ENCODE peak calls at places on chromosomes 16 and 17, in ten cellular contexts. O is A549; M is anterior cingulate cortex; G is astrocyte of the hippocampus; Z is epithelial cell of esophagus; U is body of pancreas; J is NCI-H226; E is stimulated activated CD8-positive, alpha-beta memory T cell treated with anti-CD3 and anti-CD28 coated beads, Interleukin-12 subunit alpha, Interleukin-12 subunit beta, amount 100 ng/mL, for 1 hour; T is BJ; B is SHP77. F is an unnamed sample.

GRCh38 chr16:11333696-11334095 is 11.6 kb upstream of the RMI2 start:
- DNase-seq in O (no peak), M (no peak), G (no peak), Z (peak), U (no peak), J (no peak), E (no peak), T (no peak), B (no peak), F (no peak)

GRCh38 chr17:49997773-49998703 is 3.0 kb upstream of the DLX3 start:
- DNase-seq in O (peak), M (peak), G (peak), Z (peak), U (peak), J (peak), E (peak), T (peak), B (peak), F (peak)

GRCh38 chr16:2147981-2148671 is at the start of gene RAB26:
- DNase-seq in O (peak), M (peak), G (peak), Z (peak), U (peak), J (peak), E (no peak), T (no peak), B (peak), F (peak)

GRCh38 chr16:69526831-69527655 is 38.7 kb upstream of the NFAT5 start:
- DNase-seq in O (no peak), M (no peak), G (peak), Z (no peak), U (no peak), J (no peak), E (no peak), T (no peak), B (no peak), F (no peak)

GRCh38 chr16:15879255-15879804 is 9.1 kb downstream of the CEP20 start:
- DNase-seq in O (peak), M (no peak), G (peak), Z (peak), U (no peak), J (peak), E (no peak), T (peak), B (no peak), F (no peak)

GRCh38 chr17:39740357-39741111 is 2.8 kb downstream of the GRB7 start:
- DNase-seq in O (peak), M (no peak), G (peak), Z (peak), U (peak), J (peak), E (no peak), T (no peak), B (no peak), F (peak)

GRCh38 chr16:68434654-68435210 is 13.6 kb downstream of the SMPD3 start:
- DNase-seq in O (no peak), M (no peak), G (no peak), Z (peak), U (no peak), J (no peak), E (no peak), T (no peak), B (no peak), F (peak)

GRCh38 chr16:11306997-11307638 is 26.0 kb upstream of the PRM1 start:
- DNase-seq in O (no peak), M (no peak), G (no peak), Z (peak), U (no peak), J (no peak), E (no peak), T (no peak), B (no peak), F (no peak)

GRCh38 chr17:80443916-80444708 is 29.1 kb downstream of the ENDOV start:
- DNase-seq in O (no peak), M (no peak), G (no peak), Z (no peak), U (no peak), J (no peak), E (no peak), T (no peak), B (no peak), F (no peak)

GRCh38 chr17:8946071-8946470 is 19.4 kb downstream of the PIK3R5 start:
- DNase-seq in O (no peak), M (no peak), G (no peak), Z (no peak), U (no peak), J (no peak), E (no peak), T (no peak), B (no peak), F (no peak)

GRCh38 chr17:38333635-38334295 is 10.0 kb downstream of the GPR179 start:
- DNase-seq in O (peak), M (no peak), G (peak), Z (peak), U (no peak), J (no peak), E (no peak), T (no peak), B (peak), F (peak)

GRCh38 chr16:3098459-3099394 is at the start of gene ZSCAN10:
- DNase-seq in O (no peak), M (no peak), G (no peak), Z (no peak), U (no peak), J (no peak), E (no peak), T (no peak), B (no peak), F (no peak)

GRCh38 chr17:76014100-76014924 is 12.8 kb downstream of the EVPL start:
- DNase-seq in O (peak), M (peak), G (peak), Z (peak), U (peak), J (no peak), E (peak), T (no peak), B (peak), F (peak)

GRCh38 chr16:10662212-10662611 is 32.5 kb downstream of the TEKT5 start:
- DNase-seq in O (no peak), M (no peak), G (no peak), Z (no peak), U (no peak), J (no peak), E (no peak), T (no peak), B (no peak), F (no peak)

GRCh38 chr16:31142109-31143035 is 6.8 kb upstream of the PRSS8 start:
- DNase-seq in O (peak), M (peak), G (peak), Z (peak), U (peak), J (peak), E (peak), T (peak), B (peak), F (peak)

GRCh38 chr17:72572604-72573491 is 452.0 kb downstream of the SOX9 start:
- DNase-seq in O (no peak), M (no peak), G (no peak), Z (peak), U (no peak), J (no peak), E (no peak), T (no peak), B (no peak), F (no peak)

GRCh38 chr16:51151435-51151950 is 423 bp upstream of the SALL1 start:
- DNase-seq in O (peak), M (peak), G (peak), Z (no peak), U (peak), J (no peak), E (no peak), T (no peak), B (no peak), F (peak)

GRCh38 chr17:49439673-49440571 is 25.2 kb upstream of the PHB1 start:
- DNase-seq in O (no peak), M (no peak), G (peak), Z (no peak), U (no peak), J (peak), E (no peak), T (no peak), B (no peak), F (no peak)

GRCh38 chr17:83064732-83065659 is 14.4 kb upstream of the METRNL start:
- DNase-seq in O (no peak), M (no peak), G (no peak), Z (peak), U (peak), J (no peak), E (no peak), T (no peak), B (no peak), F (peak)

GRCh38 chr16:27169511-27170071 is 33.7 kb upstream of the KDM8 start:
- DNase-seq in O (peak), M (no peak), G (peak), Z (peak), U (no peak), J (peak), E (peak), T (no peak), B (peak), F (peak)

GRCh38 chr17:7823581-7824001 is 10.4 kb upstream of the KDM6B start:
- DNase-seq in O (no peak), M (no peak), G (no peak), Z (no peak), U (no peak), J (no peak), E (no peak), T (no peak), B (no peak), F (no peak)

GRCh38 chr17:19728114-19728495 is 11.7 kb upstream of the SLC47A2 start:
- DNase-seq in O (peak), M (peak), G (peak), Z (peak), U (peak), J (peak), E (no peak), T (peak), B (peak), F (peak)

GRCh38 chr16:29900888-29901606 is 759 bp downstream of the ASPHD1 start:
- DNase-seq in O (no peak), M (no peak), G (no peak), Z (no peak), U (no peak), J (no peak), E (no peak), T (no peak), B (no peak), F (no peak)

GRCh38 chr16:58464047-58464915 is 35.7 kb upstream of the NDRG4 start:
- DNase-seq in O (no peak), M (no peak), G (peak), Z (no peak), U (peak), J (no peak), E (no peak), T (no peak), B (no peak), F (no peak)